ENCODE peak calls at places on chromosomes 11 and 22, in six cellular contexts. One of them, this sample, is unnamed.

GRCh38 chr22:25966448-25966913 is 202.8 kb upstream of the SEZ6L start:
- DNase-seq in tibial artery: no peak
- DNase-seq in left ventricle myocardium inferior: no peak
- DNase-seq in lower lobe of right lung: no peak
- DNase-seq in cardiac fibroblast: no peak
- DNase-seq in osteoblast: no peak
- DNase-seq in this sample: no peak

GRCh38 chr11:120501976-120502755 is 9.4 kb upstream of the GRIK4 start:
- DNase-seq in cardiac fibroblast: no peak
- DNase-seq in osteoblast: peak; percentile 48
- DNase-seq in left ventricle myocardium inferior: no peak
- DNase-seq in lower lobe of right lung: no peak
- DNase-seq in tibial artery: no peak
- DNase-seq in this sample: no peak

GRCh38 chr11:36361901-36362391 is 65.9 kb downstream of the PRR5L start:
- DNase-seq in tibial artery: peak; percentile 63
- DNase-seq in lower lobe of right lung: peak; percentile 52
- DNase-seq in osteoblast: peak; percentile 88
- DNase-seq in cardiac fibroblast: peak; percentile 78
- DNase-seq in left ventricle myocardium inferior: no peak
- DNase-seq in this sample: peak; percentile 56

GRCh38 chr11:10540546-10540914 is 457 bp downstream of the RNF141 start:
- DNase-seq in tibial artery: no peak
- DNase-seq in lower lobe of right lung: no peak
- DNase-seq in osteoblast: peak; percentile 38
- DNase-seq in left ventricle myocardium inferior: no peak
- DNase-seq in cardiac fibroblast: peak; percentile 38
- DNase-seq in this sample: peak; percentile 63

GRCh38 chr22:24155597-24156145 is 25.6 kb upstream of the SUSD2 start:
- DNase-seq in osteoblast: peak; percentile 97
- DNase-seq in lower lobe of right lung: peak; percentile 89
- DNase-seq in tibial artery: peak; percentile 80
- DNase-seq in left ventricle myocardium inferior: peak; percentile 87
- DNase-seq in cardiac fibroblast: peak; percentile 82
- DNase-seq in this sample: peak; percentile 84

GRCh38 chr11:57379732-57380131 is 1.2 kb downstream of the PRG3 start:
- DNase-seq in cardiac fibroblast: peak; percentile 24
- DNase-seq in lower lobe of right lung: no peak
- DNase-seq in left ventricle myocardium inferior: no peak
- DNase-seq in tibial artery: no peak
- DNase-seq in osteoblast: no peak
- DNase-seq in this sample: no peak

GRCh38 chr11:62974848-62975522 is 9.8 kb downstream of the SLC22A6 start:
- DNase-seq in osteoblast: no peak
- DNase-seq in tibial artery: no peak
- DNase-seq in cardiac fibroblast: peak; percentile 32
- DNase-seq in lower lobe of right lung: no peak
- DNase-seq in left ventricle myocardium inferior: peak; percentile 56
- DNase-seq in this sample: peak; percentile 76

GRCh38 chr11:113670149-113670829 is 35.8 kb downstream of the TMPRSS5 start:
- DNase-seq in osteoblast: no peak
- DNase-seq in lower lobe of right lung: no peak
- DNase-seq in cardiac fibroblast: no peak
- DNase-seq in tibial artery: no peak
- DNase-seq in left ventricle myocardium inferior: no peak
- DNase-seq in this sample: no peak

GRCh38 chr11:124837491-124837856 is 27.8 kb upstream of the ROBO3 start:
- DNase-seq in tibial artery: no peak
- DNase-seq in cardiac fibroblast: peak; percentile 93
- DNase-seq in left ventricle myocardium inferior: no peak
- DNase-seq in lower lobe of right lung: no peak
- DNase-seq in osteoblast: peak; percentile 93
- DNase-seq in this sample: no peak

GRCh38 chr11:10592331-10592730 is 23.9 kb upstream of the LYVE1 start:
- DNase-seq in left ventricle myocardium inferior: no peak
- DNase-seq in lower lobe of right lung: no peak
- DNase-seq in osteoblast: peak; percentile 92
- DNase-seq in cardiac fibroblast: peak; percentile 88
- DNase-seq in tibial artery: no peak
- DNase-seq in this sample: no peak

GRCh38 chr11:100094121-100094865 is 592.8 kb upstream of the ARHGAP42 start:
- DNase-seq in osteoblast: no peak
- DNase-seq in left ventricle myocardium inferior: no peak
- DNase-seq in lower lobe of right lung: no peak
- DNase-seq in cardiac fibroblast: no peak
- DNase-seq in tibial artery: no peak
- DNase-seq in this sample: no peak

GRCh38 chr11:69245491-69246345 is 48.2 kb upstream of the MYEOV start:
- DNase-seq in left ventricle myocardium inferior: peak; percentile 51
- DNase-seq in osteoblast: no peak
- DNase-seq in tibial artery: peak; percentile 12
- DNase-seq in lower lobe of right lung: no peak
- DNase-seq in cardiac fibroblast: no peak
- DNase-seq in this sample: no peak

GRCh38 chr11:116835791-116836647 is 1.4 kb downstream of the APOA1 start:
- DNase-seq in lower lobe of right lung: peak; percentile 95
- DNase-seq in cardiac fibroblast: peak; percentile 99
- DNase-seq in tibial artery: peak; percentile 83
- DNase-seq in osteoblast: peak; percentile 99
- DNase-seq in left ventricle myocardium inferior: peak; percentile 88
- DNase-seq in this sample: peak; percentile 94
- TF ChIP-seq CTCF in lower lobe of right lung: peak; percentile 56
- TF ChIP-seq CTCF in cardiac fibroblast: peak; percentile 80
- TF ChIP-seq CTCF in tibial artery: peak; percentile 48
- TF ChIP-seq CTCF in osteoblast: peak; percentile 65
- TF ChIP-seq CTCF in left ventricle myocardium inferior: peak; percentile 65
- TF ChIP-seq CTCF in this sample: peak; percentile 85

GRCh38 chr11:70660889-70661197 is 262.5 kb downstream of the CTTN start:
- DNase-seq in lower lobe of right lung: no peak
- DNase-seq in left ventricle myocardium inferior: no peak
- DNase-seq in cardiac fibroblast: no peak
- DNase-seq in tibial artery: no peak
- DNase-seq in osteoblast: peak; percentile 41
- DNase-seq in this sample: no peak
- H3K4me3 ChIP-seq in lower lobe of right lung: no peak overlapping the region
- H3K4me3 ChIP-seq in left ventricle myocardium inferior: no peak overlapping the region
- H3K4me3 ChIP-seq in cardiac fibroblast: no peak overlapping the region
- H3K4me3 ChIP-seq in tibial artery: no peak overlapping the region
- H3K4me3 ChIP-seq in osteoblast: no peak overlapping the region
- H3K4me3 ChIP-seq in this sample: no peak overlapping the region

GRCh38 chr11:33324211-33324985 is 67.2 kb downstream of the HIPK3 start:
- DNase-seq in osteoblast: no peak
- DNase-seq in cardiac fibroblast: no peak
- DNase-seq in tibial artery: no peak
- DNase-seq in lower lobe of right lung: no peak
- DNase-seq in left ventricle myocardium inferior: no peak
- DNase-seq in this sample: no peak

GRCh38 chr11:33321483-33321882 is 64.3 kb downstream of the HIPK3 start:
- DNase-seq in cardiac fibroblast: no peak
- DNase-seq in lower lobe of right lung: no peak
- DNase-seq in tibial artery: no peak
- DNase-seq in osteoblast: no peak
- DNase-seq in left ventricle myocardium inferior: no peak
- DNase-seq in this sample: no peak

GRCh38 chr11:33325456-33325855 is 68.3 kb downstream of the HIPK3 start:
- DNase-seq in osteoblast: no peak
- DNase-seq in left ventricle myocardium inferior: no peak
- DNase-seq in lower lobe of right lung: no peak
- DNase-seq in cardiac fibroblast: no peak
- DNase-seq in tibial artery: no peak
- DNase-seq in this sample: no peak

GRCh38 chr11:33320814-33321330 is 63.7 kb downstream of the HIPK3 start:
- DNase-seq in left ventricle myocardium inferior: no peak
- DNase-seq in lower lobe of right lung: no peak
- DNase-seq in osteoblast: no peak
- DNase-seq in cardiac fibroblast: no peak
- DNase-seq in tibial artery: no peak
- DNase-seq in this sample: no peak

DNA sequence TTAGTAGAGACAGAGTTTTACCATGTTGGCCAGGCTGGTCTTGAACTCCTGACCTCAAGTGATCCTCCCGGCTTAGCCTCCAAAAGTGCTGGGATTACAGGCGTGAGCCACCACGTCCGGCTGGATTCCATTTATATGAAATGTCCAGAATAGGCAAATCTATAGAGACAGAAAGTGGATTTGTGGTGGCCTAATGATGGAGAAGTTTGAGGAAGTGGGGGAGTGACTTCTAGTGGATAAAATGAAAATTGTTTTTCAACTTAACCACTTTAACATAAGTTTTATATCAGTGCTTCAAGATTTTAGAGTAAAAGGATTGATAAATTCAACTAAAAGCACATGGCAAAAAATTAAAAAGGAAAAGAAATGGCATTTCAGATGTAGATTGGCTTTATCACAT is 66.2 kb downstream of the HIPK3 start:
- DNase-seq in osteoblast: no peak
- DNase-seq in lower lobe of right lung: no peak
- DNase-seq in left ventricle myocardium inferior: no peak
- DNase-seq in cardiac fibroblast: no peak
- DNase-seq in tibial artery: no peak
- DNase-seq in this sample: no peak
- TF ChIP-seq CTCF in osteoblast: peak; percentile 16
- TF ChIP-seq CTCF in lower lobe of right lung: no peak
- TF ChIP-seq CTCF in left ventricle myocardium inferior: peak; percentile 7
- TF ChIP-seq CTCF in cardiac fibroblast: peak; percentile 7
- TF ChIP-seq CTCF in tibial artery: no peak
- TF ChIP-seq CTCF in this sample: no peak

DNA sequence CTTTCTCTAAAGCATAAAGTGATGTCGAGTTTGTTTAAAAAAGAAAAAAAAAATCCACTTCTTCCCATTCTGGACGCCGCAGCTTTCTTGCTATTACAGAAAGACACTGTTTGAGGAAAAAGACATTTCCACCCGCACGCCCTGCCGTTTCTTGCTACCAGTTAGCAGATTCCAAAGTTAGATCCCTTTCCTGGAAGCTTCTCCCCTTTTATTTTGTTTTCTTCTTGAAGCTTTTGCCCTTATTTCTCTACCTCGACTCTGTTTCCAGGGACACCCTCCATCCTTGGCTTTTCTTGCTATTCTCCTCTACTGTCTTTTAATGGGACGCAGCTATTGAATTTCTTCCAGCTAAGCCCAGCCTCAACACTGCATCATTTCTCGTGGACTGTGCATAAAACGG is 1.5 kb downstream of the GRIA4 start:
- DNase-seq in left ventricle myocardium inferior: no peak
- DNase-seq in lower lobe of right lung: no peak
- DNase-seq in cardiac fibroblast: no peak
- DNase-seq in tibial artery: no peak
- DNase-seq in osteoblast: no peak
- DNase-seq in this sample: no peak
- H3K4me3 ChIP-seq in left ventricle myocardium inferior: peak overlapping the region; percentile 58
- H3K4me3 ChIP-seq in lower lobe of right lung: no peak overlapping the region
- H3K4me3 ChIP-seq in cardiac fibroblast: no peak overlapping the region
- H3K4me3 ChIP-seq in tibial artery: no peak overlapping the region
- H3K4me3 ChIP-seq in osteoblast: no peak overlapping the region
- H3K4me3 ChIP-seq in this sample: no peak overlapping the region

GRCh38 chr11:134030853-134031252 is 38.0 kb upstream of the JAM3 start:
- DNase-seq in cardiac fibroblast: no peak
- DNase-seq in osteoblast: no peak
- DNase-seq in lower lobe of right lung: no peak
- DNase-seq in left ventricle myocardium inferior: no peak
- DNase-seq in tibial artery: no peak
- DNase-seq in this sample: no peak
- TF ChIP-seq CTCF in cardiac fibroblast: no peak
- TF ChIP-seq CTCF in osteoblast: peak; percentile 10
- TF ChIP-seq CTCF in lower lobe of right lung: no peak
- TF ChIP-seq CTCF in left ventricle myocardium inferior: peak; percentile 23
- TF ChIP-seq CTCF in tibial artery: no peak
- TF ChIP-seq CTCF in this sample: no peak